ENCODE peak calls at places on chromosomes 3 and 15, in seven cellular contexts. One of them, this sample, is unnamed.

GRCh38 chr3:36362973-36363372 is 17.3 kb upstream of the STAC start:
- DNase-seq in HS-5: peak
- DNase-seq in HEK293T: no peak
- DNase-seq in stimulated activated naive CD4-positive, alpha-beta T cell treated with Interleukin-2 at 50 U/mL for 16 hours: no peak
- DNase-seq in cardiac septum: no peak
- DNase-seq in caudate nucleus: no peak
- DNase-seq in coronary artery: no peak
- DNase-seq in this sample: no peak

GRCh38 chr3:147130461-147130860 is 275.9 kb downstream of the ZIC4 start:
- DNase-seq in HS-5: peak
- DNase-seq in HEK293T: no peak
- DNase-seq in stimulated activated naive CD4-positive, alpha-beta T cell treated with Interleukin-2 at 50 U/mL for 16 hours: no peak
- DNase-seq in cardiac septum: no peak
- DNase-seq in caudate nucleus: no peak
- DNase-seq in coronary artery: no peak
- DNase-seq in this sample: no peak

GRCh38 chr3:119555309-119555735 is 4.1 kb downstream of the CD80 start:
- DNase-seq in HS-5: no peak
- DNase-seq in HEK293T: no peak
- DNase-seq in stimulated activated naive CD4-positive, alpha-beta T cell treated with Interleukin-2 at 50 U/mL for 16 hours: no peak
- DNase-seq in cardiac septum: no peak
- DNase-seq in caudate nucleus: no peak
- DNase-seq in coronary artery: no peak
- DNase-seq in this sample: peak

GRCh38 chr3:185582236-185582635 is 3.9 kb upstream of the SENP2 start:
- DNase-seq in HS-5: no peak
- DNase-seq in HEK293T: no peak
- DNase-seq in stimulated activated naive CD4-positive, alpha-beta T cell treated with Interleukin-2 at 50 U/mL for 16 hours: no peak
- DNase-seq in cardiac septum: no peak
- DNase-seq in caudate nucleus: no peak
- DNase-seq in coronary artery: no peak
- DNase-seq in this sample: no peak

GRCh38 chr3:194785315-194785714 is 99.6 kb downstream of the FAM43A start:
- DNase-seq in HS-5: no peak
- DNase-seq in HEK293T: no peak
- DNase-seq in stimulated activated naive CD4-positive, alpha-beta T cell treated with Interleukin-2 at 50 U/mL for 16 hours: no peak
- DNase-seq in cardiac septum: no peak
- DNase-seq in caudate nucleus: no peak
- DNase-seq in coronary artery: peak
- DNase-seq in this sample: no peak

GRCh38 chr3:160739079-160739478 is 17.0 kb upstream of the PPM1L start:
- DNase-seq in HS-5: no peak
- DNase-seq in HEK293T: no peak
- DNase-seq in stimulated activated naive CD4-positive, alpha-beta T cell treated with Interleukin-2 at 50 U/mL for 16 hours: no peak
- DNase-seq in cardiac septum: no peak
- DNase-seq in caudate nucleus: no peak
- DNase-seq in coronary artery: peak
- DNase-seq in this sample: peak

GRCh38 chr3:127172670-127173515 is 20.0 kb upstream of the PRR23E start:
- DNase-seq in HS-5: peak
- DNase-seq in HEK293T: peak
- DNase-seq in stimulated activated naive CD4-positive, alpha-beta T cell treated with Interleukin-2 at 50 U/mL for 16 hours: no peak
- DNase-seq in cardiac septum: peak
- DNase-seq in caudate nucleus: no peak
- DNase-seq in coronary artery: peak
- DNase-seq in this sample: no peak

GRCh38 chr15:74179101-74179841 is 5.8 kb downstream of the ISLR start:
- DNase-seq in HS-5: peak
- DNase-seq in HEK293T: no peak
- DNase-seq in stimulated activated naive CD4-positive, alpha-beta T cell treated with Interleukin-2 at 50 U/mL for 16 hours: no peak
- DNase-seq in cardiac septum: peak
- DNase-seq in caudate nucleus: no peak
- DNase-seq in coronary artery: peak
- DNase-seq in this sample: peak